ENCODE peak calls at places on chromosomes 4 and X, in four cellular contexts. S, Z, M and C are unnamed samples.

GRCh38 chr4:26803462-26803861 is 57.2 kb upstream of the STIM2 start:
- DNase-seq in M (no peak), S (no peak), Z (peak; percentile 63), C (no peak)

GRCh38 chr4:95672811-95673210 is 124.0 kb upstream of the UNC5C start:
- DNase-seq in Z (no peak), S (no peak), M (no peak), C (no peak)

GRCh38 chr4:100106982-100107381 is 83.3 kb downstream of the DDIT4L start:
- DNase-seq in M (no peak), Z (no peak), S (no peak), C (no peak)

GRCh38 chr4:22515888-22516541 is at the start of gene ADGRA3:
- DNase-seq in Z (peak; percentile 89), S (peak; percentile 78), M (no peak), C (peak; percentile 81)

GRCh38 chrX:151155234-151155633 is 21.1 kb upstream of the GPR50 start:
- DNase-seq in M (no peak), S (no peak), Z (no peak), C (no peak)

GRCh38 chr4:39308576-39308975 is 57.6 kb downstream of the RFC1 start:
- DNase-seq in Z (no peak), M (no peak), S (no peak), C (peak; percentile 72)

GRCh38 chr4:151195801-151196200 is 81.2 kb upstream of the PRSS48 start:
- DNase-seq in M (no peak), Z (no peak), S (peak; percentile 43), C (peak; percentile 89)

GRCh38 chrX:151984328-151984727 is 9.9 kb upstream of the GABRE start:
- DNase-seq in Z (no peak), M (no peak), S (peak; percentile 66), C (peak; percentile 94)

GRCh38 chrX:148609766-148610698 is 109.6 kb downstream of the AFF2 start:
- DNase-seq in M (no peak), Z (peak; percentile 40), S (no peak), C (no peak)

GRCh38 chr4:155828628-155829027 is 37.4 kb downstream of the ASIC5 start:
- DNase-seq in Z (no peak), M (no peak), S (no peak), C (no peak)

GRCh38 chr4:156677136-156677535 is 294.5 kb downstream of the PDGFC start:
- DNase-seq in S (peak; percentile 69), Z (no peak), M (no peak), C (peak; percentile 19)

GRCh38 chr4:3879681-3880594 is 113.8 kb downstream of the ADRA2C start:
- DNase-seq in S (no peak), M (no peak), Z (peak; percentile 50), C (no peak)

GRCh38 chr4:85478576-85478975 is 3.6 kb downstream of the ARHGAP24 start:
- DNase-seq in S (peak; percentile 48), M (no peak), Z (no peak), C (no peak)

GRCh38 chrX:129577473-129577872 is 37.4 kb downstream of the OCRL start:
- DNase-seq in M (no peak), S (peak; percentile 90), Z (no peak), C (peak; percentile 71)

GRCh38 chr4:54568184-54568583 is 89.6 kb upstream of the KIT start:
- DNase-seq in Z (no peak), M (no peak), S (peak; percentile 83), C (no peak)

GRCh38 chrX:46573331-46573895 is at the start of gene CHST7:
- DNase-seq in Z (peak; percentile 77), M (no peak), S (peak; percentile 77), C (peak; percentile 75)

GRCh38 chr4:6126971-6127745 is 73.2 kb downstream of the JAKMIP1 start:
- DNase-seq in Z (no peak), S (no peak), M (no peak), C (no peak)